ENCODE peak calls at places on chromosomes 3 and 15, in seven cellular contexts. Z is LNCaP clone FGC, P is PC-9, T is BE2C, Q is fibroblast of mammary gland, F is H54, L is cardiac fibroblast. J is an unnamed sample.

GRCh38 chr3:23094890-23095462 is 108.2 kb upstream of the UBE2E2 start:
- DNase-seq in Z (peak; percentile 48), P (peak; percentile 87), T (no peak), Q (peak; percentile 84), F (peak; percentile 30), L (peak; percentile 88), J (no peak)

GRCh38 chr3:71129611-71130515 is 453.7 kb downstream of the FOXP1 start:
- DNase-seq in Z (no peak), P (no peak), T (no peak), Q (peak; percentile 82), F (no peak), L (peak; percentile 84), J (peak; percentile 58)

GRCh38 chr15:44130778-44131177 is 64.3 kb downstream of the FRMD5 start:
- DNase-seq in Z (no peak), P (no peak), T (no peak), Q (peak; percentile 4), F (no peak), L (peak; percentile 15), J (no peak)

GRCh38 chr3:151431940-151432339 is 28.9 kb downstream of the IGSF10 start:
- DNase-seq in Z (no peak), P (peak; percentile 40), T (no peak), Q (peak; percentile 42), F (no peak), L (peak; percentile 77), J (no peak)

GRCh38 chr15:73786518-73786917 is 33.4 kb upstream of the INSYN1 start:
- DNase-seq in Z (no peak), P (no peak), T (no peak), Q (no peak), F (no peak), L (no peak), J (no peak)

GRCh38 chr3:136074546-136074945 is 109.0 kb downstream of the PPP2R3A start:
- DNase-seq in Z (no peak), P (no peak), T (no peak), Q (peak; percentile 56), F (no peak), L (no peak), J (no peak)

GRCh38 chr3:30313840-30314239 is 292.6 kb upstream of the TGFBR2 start:
- DNase-seq in Z (no peak), P (no peak), T (no peak), Q (no peak), F (no peak), L (no peak), J (no peak)

GRCh38 chr15:73573572-73573971 is 59.6 kb downstream of the NPTN start:
- DNase-seq in Z (no peak), P (no peak), T (no peak), Q (peak; percentile 84), F (no peak), L (peak; percentile 98), J (no peak)

GRCh38 chr15:32715276-32715675 is 2.5 kb upstream of the GREM1 start:
- DNase-seq in Z (no peak), P (no peak), T (no peak), Q (peak; percentile 59), F (no peak), L (peak; percentile 50), J (no peak)

GRCh38 chr15:71301958-71302621 is 186.8 kb downstream of the THSD4 start:
- DNase-seq in Z (no peak), P (no peak), T (peak; percentile 22), Q (peak; percentile 25), F (no peak), L (no peak), J (no peak)

GRCh38 chr15:35514759-35515158 is 31.2 kb downstream of the DPH6 start:
- DNase-seq in Z (no peak), P (no peak), T (no peak), Q (peak; percentile 32), F (no peak), L (peak; percentile 63), J (no peak)

GRCh38 chr3:120062474-120062873 is 31.8 kb downstream of the GSK3B start:
- DNase-seq in Z (peak; percentile 33), P (no peak), T (no peak), Q (peak; percentile 12), F (no peak), L (peak; percentile 17), J (no peak)

GRCh38 chr3:188539631-188540194 is 385.8 kb downstream of the LPP start:
- DNase-seq in Z (no peak), P (no peak), T (no peak), Q (no peak), F (no peak), L (no peak), J (no peak)

GRCh38 chr3:49780080-49780967 is 6.0 kb downstream of the IP6K1 start:
- DNase-seq in Z (no peak), P (no peak), T (no peak), Q (no peak), F (no peak), L (no peak), J (no peak)

GRCh38 chr3:1183320-1184048 is 90.7 kb downstream of the CNTN6 start:
- DNase-seq in Z (no peak), P (no peak), T (no peak), Q (peak; percentile 98), F (peak; percentile 12), L (peak; percentile 94), J (no peak)

GRCh38 chr15:78322243-78322642 is 17.9 kb upstream of the CRABP1 start:
- DNase-seq in Z (no peak), P (peak; percentile 64), T (peak; percentile 58), Q (no peak), F (peak; percentile 70), L (peak; percentile 81), J (no peak)

GRCh38 chr3:177934001-177934891 is 602.0 kb upstream of the KCNMB2 start:
- DNase-seq in Z (no peak), P (no peak), T (peak; percentile 8), Q (peak; percentile 71), F (no peak), L (peak; percentile 63), J (no peak)

GRCh38 chr3:140186421-140186920 is 251.5 kb downstream of the CLSTN2 start:
- DNase-seq in Z (peak; percentile 96), P (no peak), T (peak; percentile 56), Q (peak; percentile 78), F (no peak), L (peak; percentile 66), J (no peak)

GRCh38 chr15:48866141-48866563 is 11.8 kb upstream of the EID1 start:
- DNase-seq in Z (no peak), P (no peak), T (no peak), Q (peak; percentile 42), F (no peak), L (peak; percentile 49), J (no peak)

GRCh38 chr15:78988361-78988911 is 43.6 kb upstream of the CTSH start:
- DNase-seq in Z (no peak), P (peak; percentile 97), T (no peak), Q (peak; percentile 95), F (peak; percentile 85), L (peak; percentile 98), J (no peak)

GRCh38 chr3:186790261-186790981 is 7.0 kb downstream of the EIF4A2 start:
- DNase-seq in Z (no peak), P (peak; percentile 68), T (peak; percentile 14), Q (peak; percentile 72), F (no peak), L (peak; percentile 66), J (no peak)

GRCh38 chr3:103685940-103686339 is 1251.1 kb downstream of the ZPLD1 start:
- DNase-seq in Z (peak; percentile 18), P (no peak), T (no peak), Q (no peak), F (no peak), L (no peak), J (no peak)

GRCh38 chr15:59174846-59175831 is 31.5 kb upstream of the LDHAL6B start:
- DNase-seq in Z (peak; percentile 77), P (peak; percentile 40), T (peak; percentile 52), Q (peak; percentile 85), F (no peak), L (peak; percentile 88), J (no peak)

GRCh38 chr15:68001811-68002210 is 52.3 kb upstream of the PIAS1 start:
- DNase-seq in Z (no peak), P (no peak), T (no peak), Q (no peak), F (no peak), L (no peak), J (no peak)

GRCh38 chr3:11391930-11392688 is 119.9 kb downstream of the ATG7 start:
- DNase-seq in Z (no peak), P (no peak), T (no peak), Q (peak; percentile 36), F (peak; percentile 21), L (peak; percentile 86), J (no peak)

GRCh38 chr15:41734079-41734478 is 40.2 kb upstream of the MAPKBP1 start:
- DNase-seq in Z (no peak), P (no peak), T (no peak), Q (no peak), F (no peak), L (peak; percentile 3), J (no peak)

GRCh38 chr15:49163678-49164077 is 6.4 kb upstream of the GALK2 start:
- DNase-seq in Z (no peak), P (peak; percentile 35), T (no peak), Q (peak; percentile 23), F (no peak), L (no peak), J (no peak)